ENCODE peak calls at places on chromosomes 13 and 19, in nine cellular contexts. One of them, this sample, is unnamed.

GRCh38 chr19:11781295-11782057 is 14.7 kb downstream of the ZNF441 start:
- DNase-seq in RPMI8226: no peak
- DNase-seq in heart right ventricle: no peak
- DNase-seq in NCI-H1048: no peak
- DNase-seq in CD8-positive, alpha-beta memory T cell: no peak
- DNase-seq in WTC11: no peak
- DNase-seq in MM.1S: no peak
- DNase-seq in left ventricle myocardium inferior: no peak
- DNase-seq in fibroblast of the conjunctiva: no peak
- DNase-seq in this sample: no peak

GRCh38 chr13:40677064-40677463 is 10.6 kb upstream of the FOXO1 start:
- DNase-seq in RPMI8226: no peak
- DNase-seq in heart right ventricle: no peak
- DNase-seq in NCI-H1048: no peak
- DNase-seq in CD8-positive, alpha-beta memory T cell: no peak
- DNase-seq in WTC11: no peak
- DNase-seq in MM.1S: no peak
- DNase-seq in left ventricle myocardium inferior: no peak
- DNase-seq in fibroblast of the conjunctiva: no peak
- DNase-seq in this sample: no peak

GRCh38 chr19:34588249-34588648 is 88.7 kb downstream of the SCGB2B2 start:
- DNase-seq in RPMI8226: no peak
- DNase-seq in heart right ventricle: no peak
- DNase-seq in NCI-H1048: no peak
- DNase-seq in CD8-positive, alpha-beta memory T cell: no peak
- DNase-seq in WTC11: no peak
- DNase-seq in MM.1S: no peak
- DNase-seq in left ventricle myocardium inferior: no peak
- DNase-seq in fibroblast of the conjunctiva: no peak
- DNase-seq in this sample: no peak

GRCh38 chr13:113145911-113146598 is 12.4 kb upstream of the PROZ start:
- DNase-seq in RPMI8226: no peak
- DNase-seq in heart right ventricle: no peak
- DNase-seq in NCI-H1048: no peak
- DNase-seq in CD8-positive, alpha-beta memory T cell: no peak
- DNase-seq in WTC11: no peak
- DNase-seq in MM.1S: no peak
- DNase-seq in left ventricle myocardium inferior: no peak
- DNase-seq in fibroblast of the conjunctiva: no peak
- DNase-seq in this sample: no peak

GRCh38 chr19:10088949-10089554 is 2.9 kb downstream of the SHFL start:
- DNase-seq in RPMI8226: no peak
- DNase-seq in heart right ventricle: no peak
- DNase-seq in NCI-H1048: no peak
- DNase-seq in CD8-positive, alpha-beta memory T cell: no peak
- DNase-seq in WTC11: no peak
- DNase-seq in MM.1S: no peak
- DNase-seq in left ventricle myocardium inferior: no peak
- DNase-seq in fibroblast of the conjunctiva: no peak
- DNase-seq in this sample: no peak

GRCh38 chr13:33281951-33282595 is 3.5 kb downstream of the STARD13 start:
- DNase-seq in RPMI8226: no peak
- DNase-seq in heart right ventricle: no peak
- DNase-seq in NCI-H1048: no peak
- DNase-seq in CD8-positive, alpha-beta memory T cell: no peak
- DNase-seq in WTC11: no peak
- DNase-seq in MM.1S: no peak
- DNase-seq in left ventricle myocardium inferior: no peak
- DNase-seq in fibroblast of the conjunctiva: no peak
- DNase-seq in this sample: no peak

GRCh38 chr13:74136089-74136658 is 2.0 kb upstream of the KLF12 start:
- DNase-seq in RPMI8226: no peak
- DNase-seq in heart right ventricle: peak
- DNase-seq in NCI-H1048: no peak
- DNase-seq in CD8-positive, alpha-beta memory T cell: peak
- DNase-seq in WTC11: peak
- DNase-seq in MM.1S: no peak
- DNase-seq in left ventricle myocardium inferior: peak
- DNase-seq in fibroblast of the conjunctiva: no peak
- DNase-seq in this sample: peak

GRCh38 chr19:50300814-50301606 is 28.2 kb downstream of the KCNC3 start:
- DNase-seq in RPMI8226: no peak
- DNase-seq in heart right ventricle: no peak
- DNase-seq in NCI-H1048: no peak
- DNase-seq in CD8-positive, alpha-beta memory T cell: no peak
- DNase-seq in WTC11: no peak
- DNase-seq in MM.1S: no peak
- DNase-seq in left ventricle myocardium inferior: no peak
- DNase-seq in fibroblast of the conjunctiva: peak
- DNase-seq in this sample: no peak

GRCh38 chr19:2420490-2420889 is 6.9 kb downstream of the TIMM13 start:
- DNase-seq in RPMI8226: no peak
- DNase-seq in heart right ventricle: no peak
- DNase-seq in NCI-H1048: no peak
- DNase-seq in CD8-positive, alpha-beta memory T cell: no peak
- DNase-seq in WTC11: no peak
- DNase-seq in MM.1S: no peak
- DNase-seq in left ventricle myocardium inferior: no peak
- DNase-seq in fibroblast of the conjunctiva: no peak
- DNase-seq in this sample: no peak

GRCh38 chr13:22173605-22174004 is 502.7 kb downstream of the FGF9 start:
- DNase-seq in RPMI8226: no peak
- DNase-seq in heart right ventricle: no peak
- DNase-seq in NCI-H1048: no peak
- DNase-seq in CD8-positive, alpha-beta memory T cell: no peak
- DNase-seq in WTC11: no peak
- DNase-seq in MM.1S: no peak
- DNase-seq in left ventricle myocardium inferior: no peak
- DNase-seq in fibroblast of the conjunctiva: no peak
- DNase-seq in this sample: no peak

GRCh38 chr19:36417752-36418286 is 625 bp downstream of the ZFP82 start:
- DNase-seq in RPMI8226: peak
- DNase-seq in heart right ventricle: peak
- DNase-seq in NCI-H1048: no peak
- DNase-seq in CD8-positive, alpha-beta memory T cell: no peak
- DNase-seq in WTC11: peak
- DNase-seq in MM.1S: no peak
- DNase-seq in left ventricle myocardium inferior: no peak
- DNase-seq in fibroblast of the conjunctiva: no peak
- DNase-seq in this sample: no peak

GRCh38 chr13:51577690-51578089 is 6.6 kb upstream of the WDFY2 start:
- DNase-seq in RPMI8226: no peak
- DNase-seq in heart right ventricle: no peak
- DNase-seq in NCI-H1048: no peak
- DNase-seq in CD8-positive, alpha-beta memory T cell: no peak
- DNase-seq in WTC11: no peak
- DNase-seq in MM.1S: no peak
- DNase-seq in left ventricle myocardium inferior: no peak
- DNase-seq in fibroblast of the conjunctiva: no peak
- DNase-seq in this sample: no peak

This sample was measured in SK-N-SH.